ENCODE peak calls at places on chromosomes 5 and 9, in four cellular contexts. Z, Y, H and M are unnamed samples.

GRCh38 chr9:70902171-70902570 is 219.2 kb downstream of the TRPM3 start:
- DNase-seq in Y (no peak), H (no peak), Z (no peak), M (no peak)

GRCh38 chr9:112846528-112847488 is 43.9 kb downstream of the SLC46A2 start:
- DNase-seq in Y (no peak), Z (no peak), H (no peak), M (no peak)

GRCh38 chr9:16152276-16153065 is 599.6 kb downstream of the CCDC171 start:
- DNase-seq in Z (no peak), H (no peak), Y (no peak), M (no peak)

GRCh38 chr9:137441289-137441934 is at the start of gene ENTPD8:
- DNase-seq in H (no peak), Z (no peak), Y (no peak), M (no peak)

GRCh38 chr5:759781-760362 is 24.7 kb downstream of the ZDHHC11B start:
- DNase-seq in H (peak), Y (no peak), Z (no peak), M (no peak)

GRCh38 chr9:29669613-29670012 is 2096.3 kb upstream of the C9orf72 start:
- DNase-seq in Z (no peak), Y (no peak), H (no peak), M (no peak)

GRCh38 chr5:96035796-96036195 is 74.1 kb upstream of the ELL2 start:
- DNase-seq in H (no peak), Z (no peak), Y (no peak), M (no peak)

GRCh38 chr5:39505751-39506150 is 81.0 kb upstream of the DAB2 start:
- DNase-seq in H (no peak), Y (no peak), Z (no peak), M (no peak)

GRCh38 chr5:105283134-105283533 is 1720.5 kb upstream of the NUDT12 start:
- DNase-seq in Z (no peak), Y (no peak), H (no peak), M (no peak)

GRCh38 chr9:136864996-136865767 is 926 bp downstream of the EDF1 start:
- DNase-seq in Z (peak), Y (no peak), H (no peak), M (no peak)

GRCh38 chr9:119677811-119678530 is 308.7 kb upstream of the BRINP1 start:
- DNase-seq in H (no peak), Z (no peak), Y (peak), M (no peak)

GRCh38 chr5:74261906-74262305 is 378.6 kb downstream of the ENC1 start:
- DNase-seq in H (no peak), Z (no peak), Y (no peak), M (no peak)

GRCh38 chr9:129081388-129081889 is 528 bp downstream of the DOLPP1 start:
- DNase-seq in H (no peak), Z (no peak), Y (no peak), M (peak)
- TF ChIP-seq POLR2A in H (no peak), Z (no peak), Y (no peak), M (no peak)

GRCh38 chr5:109340351-109340750 is 69.4 kb downstream of the PJA2 start:
- DNase-seq in Y (no peak), Z (no peak), H (no peak), M (no peak)

GRCh38 chr5:109334056-109334455 is 75.7 kb downstream of the PJA2 start:
- DNase-seq in Y (no peak), Z (no peak), H (no peak), M (no peak)

GRCh38 chr5:109329296-109330252 is 80.2 kb downstream of the PJA2 start:
- DNase-seq in H (no peak), Z (no peak), Y (no peak), M (no peak)

GRCh38 chr5:109335114-109335513 is 74.7 kb downstream of the PJA2 start:
- DNase-seq in H (no peak), Z (no peak), Y (no peak), M (no peak)
- TF ChIP-seq POLR2A in H (no peak), Z (no peak), Y (no peak), M (no peak)

GRCh38 chr9:134325813-134326753 is at the start of gene RXRA:
- DNase-seq in Z (peak), Y (peak), H (peak), M (peak)
- TF ChIP-seq POLR2A in Z (peak), Y (no peak), H (no peak), M (peak)

GRCh38 chr5:87807783-87808182 is 395.1 kb upstream of the CCNH start:
- DNase-seq in Z (no peak), H (no peak), Y (no peak), M (no peak)
- TF ChIP-seq POLR2A in Z (no peak), H (no peak), Y (no peak), M (no peak)